ENCODE peak calls at places on chromosomes 12 and 14, in seven cellular contexts. L, I, T, X, V, E and Z are unnamed samples.

GRCh38 chr12:93087836-93088610 is 158.9 kb upstream of the EEA1 start:
- DNase-seq in L (no peak), I (no peak), T (no peak), X (no peak), V (no peak), E (no peak), Z (no peak)

GRCh38 chr12:49632401-49632800 is 9.0 kb downstream of the PRPF40B start:
- DNase-seq in L (no peak), I (no peak), T (no peak), X (no peak), V (no peak), E (no peak), Z (no peak)

GRCh38 chr14:23217621-23218020 is 20.1 kb upstream of the RNF212B start:
- DNase-seq in L (no peak), I (no peak), T (no peak), X (no peak), V (no peak), E (no peak), Z (no peak)

GRCh38 chr14:83172363-83172762 is 1638.7 kb upstream of the SEL1L start:
- DNase-seq in L (no peak), I (no peak), T (no peak), X (no peak), V (peak; percentile 43), E (peak; percentile 7), Z (no peak)

GRCh38 chr12:116916714-116917114 is 6.0 kb downstream of the FBXW8 start:
- DNase-seq in L (peak; percentile 66), I (peak; percentile 73), T (no peak), X (no peak), V (peak; percentile 90), E (peak; percentile 67), Z (peak; percentile 92)

GRCh38 chr12:19205120-19205519 is 75.6 kb downstream of the PLEKHA5 start:
- DNase-seq in L (no peak), I (no peak), T (no peak), X (no peak), V (no peak), E (no peak), Z (no peak)

GRCh38 chr12:95944108-95944704 is 1.1 kb downstream of the AMDHD1 start:
- DNase-seq in L (no peak), I (no peak), T (peak; percentile 72), X (no peak), V (no peak), E (no peak), Z (no peak)

GRCh38 chr14:76339922-76340615 is 35.9 kb upstream of the ESRRB start:
- DNase-seq in L (no peak), I (no peak), T (no peak), X (no peak), V (no peak), E (no peak), Z (no peak)

GRCh38 chr14:93959239-93960107 is 16.9 kb downstream of the ASB2 start:
- DNase-seq in L (peak; percentile 75), I (peak; percentile 72), T (no peak), X (peak; percentile 56), V (peak; percentile 95), E (peak; percentile 86), Z (peak; percentile 87)

GRCh38 chr14:95835331-95835730 is 41.3 kb upstream of the TUNAR start:
- DNase-seq in L (no peak), I (no peak), T (no peak), X (no peak), V (no peak), E (no peak), Z (peak; percentile 23)

GRCh38 chr12:72471806-72472205 is 199.6 kb downstream of the TRHDE start:
- DNase-seq in L (no peak), I (no peak), T (no peak), X (no peak), V (no peak), E (no peak), Z (no peak)

GRCh38 chr12:3172124-3173007 is 95.2 kb downstream of the TSPAN9 start:
- DNase-seq in L (no peak), I (no peak), T (peak; percentile 52), X (no peak), V (no peak), E (no peak), Z (no peak)

GRCh38 chr14:64060648-64061096 is 207.9 kb downstream of the SYNE2 start:
- DNase-seq in L (no peak), I (peak; percentile 17), T (no peak), X (no peak), V (peak; percentile 69), E (peak; percentile 30), Z (no peak)

GRCh38 chr12:27513155-27513824 is 10.7 kb upstream of the PPFIBP1 start:
- DNase-seq in L (no peak), I (no peak), T (no peak), X (no peak), V (no peak), E (no peak), Z (no peak)

GRCh38 chr12:108123382-108123781 is 5.7 kb upstream of the WSCD2 start:
- DNase-seq in L (no peak), I (no peak), T (no peak), X (no peak), V (no peak), E (no peak), Z (no peak)

GRCh38 chr14:31543969-31544799 is 17.0 kb upstream of the NUBPL start:
- DNase-seq in L (peak; percentile 16), I (peak; percentile 26), T (no peak), X (no peak), V (peak; percentile 35), E (peak; percentile 32), Z (no peak)

GRCh38 chr12:53217049-53217929 is 10.2 kb upstream of the ITGB7 start:
- DNase-seq in L (peak; percentile 44), I (peak; percentile 53), T (peak; percentile 67), X (no peak), V (peak; percentile 73), E (peak; percentile 44), Z (no peak)

GRCh38 chr14:52649511-52649910 is 45.8 kb downstream of the ERO1A start:
- DNase-seq in L (no peak), I (no peak), T (no peak), X (no peak), V (no peak), E (no peak), Z (no peak)

GRCh38 chr14:71651228-71651627 is 281.0 kb upstream of the RGS6 start:
- DNase-seq in L (peak; percentile 95), I (peak; percentile 95), T (no peak), X (no peak), V (peak; percentile 73), E (peak; percentile 95), Z (peak; percentile 12)

GRCh38 chr14:29926701-29927595 is 699 bp downstream of the PRKD1 start:
- DNase-seq in L (peak; percentile 32), I (peak; percentile 64), T (peak; percentile 67), X (peak; percentile 45), V (peak; percentile 53), E (peak; percentile 55), Z (no peak)

GRCh38 chr12:94179723-94180122 is 31.3 kb downstream of the PLXNC1 start:
- DNase-seq in L (no peak), I (no peak), T (no peak), X (no peak), V (no peak), E (no peak), Z (no peak)

GRCh38 chr12:120571299-120571698 is 9.9 kb downstream of the POP5 start:
- DNase-seq in L (peak; percentile 74), I (peak; percentile 49), T (no peak), X (no peak), V (no peak), E (peak; percentile 47), Z (no peak)

GRCh38 chr12:111642681-111643427 is 42.9 kb downstream of the BRAP start:
- DNase-seq in L (no peak), I (peak; percentile 42), T (no peak), X (no peak), V (no peak), E (no peak), Z (no peak)

GRCh38 chr14:92493024-92493423 is 20.6 kb upstream of the RIN3 start:
- DNase-seq in L (no peak), I (no peak), T (no peak), X (peak; percentile 14), V (no peak), E (no peak), Z (no peak)

GRCh38 chr14:50039734-50040400 is 76.5 kb downstream of the VCPKMT start:
- DNase-seq in L (no peak), I (peak; percentile 79), T (no peak), X (no peak), V (peak; percentile 44), E (peak; percentile 63), Z (no peak)

GRCh38 chr12:69553626-69554248 is 31.5 kb upstream of the CCT2 start:
- DNase-seq in L (peak; percentile 54), I (peak; percentile 75), T (no peak), X (no peak), V (peak; percentile 69), E (peak; percentile 63), Z (peak; percentile 47)

GRCh38 chr14:53151867-53152626 is 1.1 kb downstream of the DDHD1 start:
- DNase-seq in L (peak; percentile 57), I (peak; percentile 45), T (peak; percentile 72), X (peak; percentile 56), V (peak; percentile 75), E (peak; percentile 45), Z (peak; percentile 22)

GRCh38 chr14:39967885-39968284 is 535.7 kb upstream of the FBXO33 start:
- DNase-seq in L (no peak), I (no peak), T (no peak), X (no peak), V (no peak), E (no peak), Z (no peak)

GRCh38 chr14:38605193-38606114 is 349.6 kb upstream of the CLEC14A start:
- DNase-seq in L (no peak), I (peak; percentile 2), T (no peak), X (no peak), V (peak; percentile 34), E (peak; percentile 10), Z (no peak)
- TF ChIP-seq CTCF in L (no peak), I (no peak), T (peak; percentile 27), X (no peak), V (peak; percentile 55), E (peak; percentile 11), Z (peak; percentile 5)

DNA sequence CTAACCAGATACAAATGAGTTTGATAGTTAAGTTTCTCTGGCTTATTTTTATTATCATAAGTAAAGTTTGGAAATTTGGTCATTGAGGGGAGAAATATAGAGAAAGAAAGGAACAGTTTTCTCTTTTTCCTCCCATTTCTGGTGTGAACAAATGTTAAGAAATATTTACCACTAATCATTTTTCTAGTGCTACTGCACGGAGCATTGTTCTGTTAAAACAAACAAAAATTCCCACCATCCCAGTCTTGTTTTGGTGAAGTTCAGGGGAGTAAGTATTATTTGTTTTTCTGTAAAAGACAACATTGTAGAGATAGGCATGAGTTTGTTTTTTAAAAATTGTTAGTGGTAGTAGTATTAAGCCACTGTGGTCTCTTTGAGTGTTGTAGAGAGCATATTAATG is 135.3 kb downstream of the FGD4 start:
- DNase-seq in L (peak; percentile 16), I (no peak), T (no peak), X (no peak), V (no peak), E (no peak), Z (no peak)
- H3K4me3 ChIP-seq in L (peak overlapping the region; percentile 63), I (peak overlapping the region; percentile 64), T (peak overlapping the region; percentile 56), X (peak overlapping the region; percentile 54), V (peak overlapping the region; percentile 60), E (peak overlapping the region; percentile 60), Z (peak overlapping the region; percentile 32)

GRCh38 chr12:128823916-128824839 is at the start of gene SLC15A4:
- DNase-seq in L (peak; percentile 87), I (peak; percentile 93), T (peak; percentile 99), X (peak; percentile 96), V (peak; percentile 95), E (peak; percentile 90), Z (peak; percentile 35)
- TF ChIP-seq CTCF in L (peak; percentile 28), I (peak; percentile 36), T (peak; percentile 15), X (peak; percentile 14), V (no peak), E (peak; percentile 25), Z (peak; percentile 41)

GRCh38 chr14:90061849-90062794 is at the start of gene KCNK13:
- DNase-seq in L (no peak), I (no peak), T (no peak), X (no peak), V (peak; percentile 25), E (no peak), Z (no peak)
- H3K4me3 ChIP-seq in L (peak within 1 kb of the TSS; percentile 62), I (peak within 1 kb of the TSS; percentile 49), T (peak within 1 kb of the TSS; percentile 49), X (peak within 1 kb of the TSS; percentile 44), V (peak within 1 kb of the TSS; percentile 69), E (peak within 1 kb of the TSS; percentile 40), Z (peak within 1 kb of the TSS; percentile 48)